ENCODE peak calls at places on chromosome 15, in five cellular contexts. One of them, this sample, is unnamed.

GRCh38 chr15:60228096-60228495 is 169.7 kb downstream of the ANXA2 start:
- DNase-seq in mammary epithelial cell: no peak
- DNase-seq in lung: no peak
- DNase-seq in WERI-Rb-1: no peak
- DNase-seq in IMR-90: no peak
- DNase-seq in this sample: no peak

GRCh38 chr15:101206173-101206572 is 45.7 kb downstream of the CHSY1 start:
- DNase-seq in mammary epithelial cell: no peak
- DNase-seq in lung: no peak
- DNase-seq in WERI-Rb-1: no peak
- DNase-seq in IMR-90: peak; percentile 95
- DNase-seq in this sample: no peak

GRCh38 chr15:28080386-28080785 is 18.7 kb downstream of the OCA2 start:
- DNase-seq in lung: no peak
- DNase-seq in mammary epithelial cell: no peak
- DNase-seq in WERI-Rb-1: no peak
- DNase-seq in IMR-90: no peak
- DNase-seq in this sample: no peak

GRCh38 chr15:90087454-90088154 is 14.7 kb downstream of the IDH2 start:
- DNase-seq in mammary epithelial cell: no peak
- DNase-seq in lung: no peak
- DNase-seq in WERI-Rb-1: peak; percentile 53
- DNase-seq in IMR-90: peak; percentile 36
- DNase-seq in this sample: no peak

GRCh38 chr15:89195836-89196235 is 25.5 kb downstream of the RLBP1 start:
- DNase-seq in lung: no peak
- DNase-seq in IMR-90: peak; percentile 49
- DNase-seq in mammary epithelial cell: no peak
- DNase-seq in WERI-Rb-1: no peak
- DNase-seq in this sample: no peak

GRCh38 chr15:48644827-48645557 is 517 bp downstream of the FBN1 start:
- DNase-seq in WERI-Rb-1: peak; percentile 32
- DNase-seq in mammary epithelial cell: peak; percentile 63
- DNase-seq in lung: no peak
- DNase-seq in IMR-90: peak; percentile 62
- DNase-seq in this sample: peak; percentile 58

GRCh38 chr15:67145710-67146109 is 80.3 kb downstream of the SMAD3 start:
- DNase-seq in mammary epithelial cell: no peak
- DNase-seq in WERI-Rb-1: no peak
- DNase-seq in lung: no peak
- DNase-seq in IMR-90: no peak
- DNase-seq in this sample: no peak

GRCh38 chr15:71279757-71280141 is 164.5 kb downstream of the THSD4 start:
- DNase-seq in IMR-90: no peak
- DNase-seq in mammary epithelial cell: no peak
- DNase-seq in lung: no peak
- DNase-seq in WERI-Rb-1: no peak
- DNase-seq in this sample: no peak

GRCh38 chr15:101122266-101122665 is 129.6 kb downstream of the CHSY1 start:
- DNase-seq in IMR-90: no peak
- DNase-seq in mammary epithelial cell: no peak
- DNase-seq in lung: no peak
- DNase-seq in WERI-Rb-1: no peak
- DNase-seq in this sample: no peak

GRCh38 chr15:29740692-29741311 is 81.5 kb downstream of the TJP1 start:
- DNase-seq in lung: no peak
- DNase-seq in mammary epithelial cell: no peak
- DNase-seq in WERI-Rb-1: peak; percentile 39
- DNase-seq in IMR-90: no peak
- DNase-seq in this sample: no peak

GRCh38 chr15:62624541-62625399 is 417.8 kb upstream of the TPM1 start:
- DNase-seq in IMR-90: peak; percentile 74
- DNase-seq in lung: no peak
- DNase-seq in WERI-Rb-1: no peak
- DNase-seq in mammary epithelial cell: peak; percentile 30
- DNase-seq in this sample: no peak

GRCh38 chr15:88982304-88982945 is 69.2 kb upstream of the MFGE8 start:
- DNase-seq in WERI-Rb-1: no peak
- DNase-seq in mammary epithelial cell: no peak
- DNase-seq in lung: no peak
- DNase-seq in IMR-90: peak; percentile 83
- DNase-seq in this sample: peak; percentile 69

GRCh38 chr15:42072141-42072685 is 22.1 kb downstream of the PLA2G4D start:
- DNase-seq in WERI-Rb-1: no peak
- DNase-seq in mammary epithelial cell: no peak
- DNase-seq in lung: no peak
- DNase-seq in IMR-90: no peak
- DNase-seq in this sample: no peak

GRCh38 chr15:77716632-77717343 is 84.1 kb upstream of the LINGO1 start:
- DNase-seq in mammary epithelial cell: no peak
- DNase-seq in IMR-90: no peak
- DNase-seq in WERI-Rb-1: no peak
- DNase-seq in lung: no peak
- DNase-seq in this sample: no peak

GRCh38 chr15:71730277-71731144 is 79.8 kb upstream of the NR2E3 start:
- DNase-seq in mammary epithelial cell: peak; percentile 45
- DNase-seq in IMR-90: peak; percentile 77
- DNase-seq in lung: peak; percentile 55
- DNase-seq in WERI-Rb-1: peak; percentile 58
- DNase-seq in this sample: peak; percentile 67

GRCh38 chr15:49187537-49188245 is 17.6 kb downstream of the GALK2 start:
- DNase-seq in lung: no peak
- DNase-seq in mammary epithelial cell: no peak
- DNase-seq in WERI-Rb-1: no peak
- DNase-seq in IMR-90: peak; percentile 76
- DNase-seq in this sample: no peak

GRCh38 chr15:68187559-68187958 is 17.6 kb downstream of the CALML4 start:
- DNase-seq in lung: no peak
- DNase-seq in WERI-Rb-1: no peak
- DNase-seq in mammary epithelial cell: peak; percentile 41
- DNase-seq in IMR-90: peak; percentile 88
- DNase-seq in this sample: no peak

GRCh38 chr15:80777137-80777536 is 2.0 kb upstream of the CEMIP start:
- DNase-seq in lung: no peak
- DNase-seq in mammary epithelial cell: peak; percentile 92
- DNase-seq in IMR-90: peak; percentile 68
- DNase-seq in WERI-Rb-1: no peak
- DNase-seq in this sample: no peak

GRCh38 chr15:29425864-29426263 is 156.2 kb upstream of the NSMCE3 start:
- DNase-seq in lung: no peak
- DNase-seq in IMR-90: no peak
- DNase-seq in WERI-Rb-1: no peak
- DNase-seq in mammary epithelial cell: no peak
- DNase-seq in this sample: no peak

GRCh38 chr15:32698773-32699390 is 18.9 kb upstream of the GREM1 start:
- DNase-seq in lung: no peak
- DNase-seq in WERI-Rb-1: no peak
- DNase-seq in mammary epithelial cell: no peak
- DNase-seq in IMR-90: peak; percentile 29
- DNase-seq in this sample: no peak

GRCh38 chr15:63497642-63498100 is 6.7 kb upstream of the USP3 start:
- DNase-seq in lung: peak; percentile 69
- DNase-seq in IMR-90: no peak
- DNase-seq in mammary epithelial cell: no peak
- DNase-seq in WERI-Rb-1: no peak
- DNase-seq in this sample: no peak

GRCh38 chr15:60777558-60777957 is 298.6 kb upstream of the ICE2 start:
- DNase-seq in IMR-90: no peak
- DNase-seq in WERI-Rb-1: no peak
- DNase-seq in lung: no peak
- DNase-seq in mammary epithelial cell: no peak
- DNase-seq in this sample: no peak

GRCh38 chr15:49270541-49271421 is 100.7 kb downstream of the GALK2 start:
- DNase-seq in lung: no peak
- DNase-seq in WERI-Rb-1: no peak
- DNase-seq in mammary epithelial cell: no peak
- DNase-seq in IMR-90: peak; percentile 69
- DNase-seq in this sample: no peak

GRCh38 chr15:38085104-38085503 is 150.7 kb downstream of the TMCO5A start:
- DNase-seq in lung: no peak
- DNase-seq in WERI-Rb-1: no peak
- DNase-seq in mammary epithelial cell: no peak
- DNase-seq in IMR-90: no peak
- DNase-seq in this sample: peak; percentile 34

GRCh38 chr15:101811902-101812301 is at the start of gene OR4F15:
- DNase-seq in lung: no peak
- DNase-seq in mammary epithelial cell: no peak
- DNase-seq in WERI-Rb-1: no peak
- DNase-seq in IMR-90: no peak
- DNase-seq in this sample: no peak

GRCh38 chr15:57556040-57556439 is 35.7 kb upstream of the MYZAP start:
- DNase-seq in mammary epithelial cell: no peak
- DNase-seq in WERI-Rb-1: no peak
- DNase-seq in IMR-90: no peak
- DNase-seq in lung: no peak
- DNase-seq in this sample: no peak

GRCh38 chr15:37872661-37873060 is 61.8 kb upstream of the TMCO5A start:
- DNase-seq in IMR-90: no peak
- DNase-seq in lung: no peak
- DNase-seq in WERI-Rb-1: no peak
- DNase-seq in mammary epithelial cell: no peak
- DNase-seq in this sample: no peak

GRCh38 chr15:51080286-51080685 is 14.4 kb downstream of the TNFAIP8L3 start:
- DNase-seq in lung: no peak
- DNase-seq in WERI-Rb-1: no peak
- DNase-seq in IMR-90: no peak
- DNase-seq in mammary epithelial cell: peak; percentile 62
- DNase-seq in this sample: no peak

GRCh38 chr15:38555686-38556334 is 8.8 kb downstream of the RASGRP1 start:
- DNase-seq in lung: no peak
- DNase-seq in WERI-Rb-1: no peak
- DNase-seq in mammary epithelial cell: no peak
- DNase-seq in IMR-90: peak; percentile 95
- DNase-seq in this sample: peak; percentile 38

GRCh38 chr15:60682615-60683014 is 203.7 kb upstream of the ICE2 start:
- DNase-seq in WERI-Rb-1: no peak
- DNase-seq in lung: no peak
- DNase-seq in IMR-90: no peak
- DNase-seq in mammary epithelial cell: no peak
- DNase-seq in this sample: no peak

GRCh38 chr15:98123834-98124233 is 163.3 kb downstream of the ARRDC4 start:
- DNase-seq in IMR-90: no peak
- DNase-seq in lung: no peak
- DNase-seq in WERI-Rb-1: no peak
- DNase-seq in mammary epithelial cell: peak; percentile 70
- DNase-seq in this sample: no peak

GRCh38 chr15:65197337-65197645 is 12.1 kb upstream of the CLPX start:
- DNase-seq in WERI-Rb-1: no peak
- DNase-seq in IMR-90: no peak
- DNase-seq in mammary epithelial cell: no peak
- DNase-seq in lung: no peak
- DNase-seq in this sample: no peak
- TF ChIP-seq CTCF in WERI-Rb-1: no peak
- TF ChIP-seq CTCF in IMR-90: no peak
- TF ChIP-seq CTCF in mammary epithelial cell: no peak
- TF ChIP-seq CTCF in lung: no peak
- TF ChIP-seq CTCF in this sample: no peak

GRCh38 chr15:94411279-94411678 is 179.9 kb downstream of the MCTP2 start:
- DNase-seq in mammary epithelial cell: no peak
- DNase-seq in IMR-90: no peak
- DNase-seq in WERI-Rb-1: no peak
- DNase-seq in lung: no peak
- DNase-seq in this sample: no peak
- TF ChIP-seq CTCF in mammary epithelial cell: no peak
- TF ChIP-seq CTCF in IMR-90: no peak
- TF ChIP-seq CTCF in WERI-Rb-1: no peak
- TF ChIP-seq CTCF in lung: no peak
- TF ChIP-seq CTCF in this sample: no peak

GRCh38 chr15:43509002-43509922 is 8.1 kb upstream of the MAP1A start:
- DNase-seq in lung: no peak
- DNase-seq in IMR-90: no peak
- DNase-seq in WERI-Rb-1: no peak
- DNase-seq in mammary epithelial cell: no peak
- DNase-seq in this sample: no peak

GRCh38 chr15:43508421-43508820 is 9.0 kb upstream of the MAP1A start:
- DNase-seq in WERI-Rb-1: no peak
- DNase-seq in lung: no peak
- DNase-seq in IMR-90: no peak
- DNase-seq in mammary epithelial cell: no peak
- DNase-seq in this sample: no peak

GRCh38 chr15:43509923-43510229 is 7.5 kb upstream of the MAP1A start:
- DNase-seq in mammary epithelial cell: no peak
- DNase-seq in lung: no peak
- DNase-seq in IMR-90: no peak
- DNase-seq in WERI-Rb-1: no peak
- DNase-seq in this sample: no peak

GRCh38 chr15:43513550-43513949 is 3.9 kb upstream of the MAP1A start:
- DNase-seq in lung: no peak
- DNase-seq in mammary epithelial cell: no peak
- DNase-seq in WERI-Rb-1: no peak
- DNase-seq in IMR-90: peak; percentile 63
- DNase-seq in this sample: no peak

GRCh38 chr15:43510230-43511011 is 7.0 kb upstream of the MAP1A start:
- DNase-seq in lung: peak; percentile 98
- DNase-seq in IMR-90: peak; percentile 98
- DNase-seq in WERI-Rb-1: peak; percentile 98
- DNase-seq in mammary epithelial cell: peak; percentile 96
- DNase-seq in this sample: peak; percentile 98
- TF ChIP-seq CTCF in lung: no peak
- TF ChIP-seq CTCF in IMR-90: peak; percentile 41
- TF ChIP-seq CTCF in WERI-Rb-1: peak; percentile 29
- TF ChIP-seq CTCF in mammary epithelial cell: peak; percentile 13
- TF ChIP-seq CTCF in this sample: no peak

GRCh38 chr15:65824031-65824743 is 32.1 kb upstream of the DENND4A start:
- DNase-seq in mammary epithelial cell: peak; percentile 59
- DNase-seq in IMR-90: peak; percentile 70
- DNase-seq in lung: peak; percentile 43
- DNase-seq in WERI-Rb-1: peak; percentile 59
- DNase-seq in this sample: no peak
- TF ChIP-seq CTCF in mammary epithelial cell: peak; percentile 80
- TF ChIP-seq CTCF in IMR-90: peak; percentile 68
- TF ChIP-seq CTCF in lung: peak; percentile 46
- TF ChIP-seq CTCF in WERI-Rb-1: peak; percentile 85
- TF ChIP-seq CTCF in this sample: peak; percentile 59